ENCODE peak calls at places on chromosomes 6 and 20, in six cellular contexts. One of them, this sample, is unnamed.

GRCh38 chr6:138979365-138979764 is 8.7 kb downstream of the REPS1 start:
- DNase-seq in NCI-H2171: no peak
- DNase-seq in SW480: no peak
- DNase-seq in effector memory CD8-positive, alpha-beta T cell: no peak
- DNase-seq in AML-193: no peak
- DNase-seq in psoas muscle: no peak
- DNase-seq in this sample: no peak

GRCh38 chr6:122401104-122401503 is 1.7 kb downstream of the HSF2 start:
- DNase-seq in psoas muscle: no peak
- DNase-seq in AML-193: no peak
- DNase-seq in SW480: no peak
- DNase-seq in effector memory CD8-positive, alpha-beta T cell: no peak
- DNase-seq in NCI-H2171: no peak
- DNase-seq in this sample: no peak

GRCh38 chr6:43284986-43285385 is 13.1 kb upstream of the SLC22A7 start:
- DNase-seq in AML-193: no peak
- DNase-seq in SW480: no peak
- DNase-seq in psoas muscle: peak
- DNase-seq in NCI-H2171: no peak
- DNase-seq in effector memory CD8-positive, alpha-beta T cell: no peak
- DNase-seq in this sample: no peak

GRCh38 chr6:57165080-57165479 is 7.0 kb upstream of the BAG2 start:
- DNase-seq in effector memory CD8-positive, alpha-beta T cell: no peak
- DNase-seq in SW480: no peak
- DNase-seq in AML-193: no peak
- DNase-seq in NCI-H2171: no peak
- DNase-seq in psoas muscle: no peak
- DNase-seq in this sample: no peak

GRCh38 chr6:158630944-158631616 is 13.5 kb downstream of the DYNLT1 start:
- DNase-seq in SW480: no peak
- DNase-seq in psoas muscle: peak
- DNase-seq in effector memory CD8-positive, alpha-beta T cell: no peak
- DNase-seq in NCI-H2171: no peak
- DNase-seq in AML-193: no peak
- DNase-seq in this sample: no peak

GRCh38 chr20:61436674-61437279 is 184.7 kb downstream of the CDH4 start:
- DNase-seq in SW480: peak
- DNase-seq in effector memory CD8-positive, alpha-beta T cell: no peak
- DNase-seq in psoas muscle: no peak
- DNase-seq in NCI-H2171: no peak
- DNase-seq in AML-193: no peak
- DNase-seq in this sample: no peak

GRCh38 chr20:49431345-49431744 is 51.1 kb downstream of the KCNB1 start:
- DNase-seq in NCI-H2171: no peak
- DNase-seq in psoas muscle: no peak
- DNase-seq in AML-193: peak
- DNase-seq in effector memory CD8-positive, alpha-beta T cell: no peak
- DNase-seq in SW480: no peak
- DNase-seq in this sample: no peak

GRCh38 chr20:13174402-13174801 is 46.7 kb upstream of the ISM1 start:
- DNase-seq in AML-193: no peak
- DNase-seq in psoas muscle: no peak
- DNase-seq in NCI-H2171: no peak
- DNase-seq in effector memory CD8-positive, alpha-beta T cell: no peak
- DNase-seq in SW480: no peak
- DNase-seq in this sample: no peak

GRCh38 chr6:165715428-165715827 is 52.4 kb upstream of the PDE10A start:
- DNase-seq in NCI-H2171: no peak
- DNase-seq in AML-193: no peak
- DNase-seq in effector memory CD8-positive, alpha-beta T cell: no peak
- DNase-seq in SW480: no peak
- DNase-seq in psoas muscle: no peak
- DNase-seq in this sample: no peak

GRCh38 chr6:53192590-53193232 is 44.1 kb upstream of the GCM1 start:
- DNase-seq in SW480: no peak
- DNase-seq in effector memory CD8-positive, alpha-beta T cell: no peak
- DNase-seq in AML-193: no peak
- DNase-seq in psoas muscle: no peak
- DNase-seq in NCI-H2171: no peak
- DNase-seq in this sample: no peak

GRCh38 chr6:31246051-31246495 is 25.8 kb downstream of the HLA-C start:
- DNase-seq in psoas muscle: no peak
- DNase-seq in NCI-H2171: no peak
- DNase-seq in SW480: peak
- DNase-seq in effector memory CD8-positive, alpha-beta T cell: no peak
- DNase-seq in AML-193: no peak
- DNase-seq in this sample: no peak

GRCh38 chr6:150195996-150196417 is 53.2 kb downstream of the PPP1R14C start:
- DNase-seq in SW480: no peak
- DNase-seq in NCI-H2171: no peak
- DNase-seq in AML-193: no peak
- DNase-seq in psoas muscle: no peak
- DNase-seq in effector memory CD8-positive, alpha-beta T cell: no peak
- DNase-seq in this sample: no peak

GRCh38 chr20:15396900-15397299 is 1059.5 kb upstream of the FLRT3 start:
- DNase-seq in NCI-H2171: no peak
- DNase-seq in SW480: no peak
- DNase-seq in AML-193: no peak
- DNase-seq in psoas muscle: no peak
- DNase-seq in effector memory CD8-positive, alpha-beta T cell: no peak
- DNase-seq in this sample: no peak

GRCh38 chr6:49826743-49827406 is 39.5 kb downstream of the CRISP1 start:
- DNase-seq in psoas muscle: no peak
- DNase-seq in SW480: no peak
- DNase-seq in AML-193: no peak
- DNase-seq in effector memory CD8-positive, alpha-beta T cell: no peak
- DNase-seq in NCI-H2171: no peak
- DNase-seq in this sample: no peak

GRCh38 chr20:62702886-62703852 is 5.5 kb upstream of the NTSR1 start:
- DNase-seq in SW480: peak
- DNase-seq in AML-193: peak
- DNase-seq in effector memory CD8-positive, alpha-beta T cell: no peak
- DNase-seq in psoas muscle: no peak
- DNase-seq in NCI-H2171: peak
- DNase-seq in this sample: peak

GRCh38 chr6:90005048-90005827 is 111.0 kb downstream of the GJA10 start:
- DNase-seq in effector memory CD8-positive, alpha-beta T cell: no peak
- DNase-seq in AML-193: no peak
- DNase-seq in NCI-H2171: no peak
- DNase-seq in psoas muscle: peak
- DNase-seq in SW480: no peak
- DNase-seq in this sample: no peak

GRCh38 chr20:40494238-40494637 is 194.8 kb downstream of the MAFB start:
- DNase-seq in psoas muscle: no peak
- DNase-seq in NCI-H2171: no peak
- DNase-seq in effector memory CD8-positive, alpha-beta T cell: no peak
- DNase-seq in AML-193: peak
- DNase-seq in SW480: no peak
- DNase-seq in this sample: no peak

GRCh38 chr6:27161115-27161514 is 86.4 kb upstream of the PRSS16 start:
- DNase-seq in psoas muscle: no peak
- DNase-seq in effector memory CD8-positive, alpha-beta T cell: no peak
- DNase-seq in AML-193: no peak
- DNase-seq in SW480: no peak
- DNase-seq in NCI-H2171: no peak
- DNase-seq in this sample: no peak

GRCh38 chr6:21396313-21396712 is 197.2 kb upstream of the SOX4 start:
- DNase-seq in NCI-H2171: no peak
- DNase-seq in psoas muscle: no peak
- DNase-seq in SW480: peak
- DNase-seq in effector memory CD8-positive, alpha-beta T cell: no peak
- DNase-seq in AML-193: no peak
- DNase-seq in this sample: no peak

GRCh38 chr6:100745419-100746041 is 135.6 kb downstream of the ASCC3 start:
- DNase-seq in NCI-H2171: no peak
- DNase-seq in AML-193: no peak
- DNase-seq in effector memory CD8-positive, alpha-beta T cell: no peak
- DNase-seq in psoas muscle: no peak
- DNase-seq in SW480: no peak
- DNase-seq in this sample: no peak

GRCh38 chr6:147530132-147531060 is 21.9 kb downstream of the SAMD5 start:
- DNase-seq in effector memory CD8-positive, alpha-beta T cell: no peak
- DNase-seq in psoas muscle: no peak
- DNase-seq in SW480: no peak
- DNase-seq in NCI-H2171: no peak
- DNase-seq in AML-193: peak
- DNase-seq in this sample: no peak

GRCh38 chr20:5719861-5720401 is 30.3 kb upstream of the SHLD1 start:
- DNase-seq in SW480: no peak
- DNase-seq in NCI-H2171: no peak
- DNase-seq in psoas muscle: no peak
- DNase-seq in effector memory CD8-positive, alpha-beta T cell: no peak
- DNase-seq in AML-193: no peak
- DNase-seq in this sample: no peak

This sample was measured in DMS 273 treated with DMSO at 0.1 percent for 48 hours.